ENCODE peak calls at places on chromosomes 13 and 19, in seven cellular contexts. G is heart left ventricle, S is IMR-90, Q is psoas muscle, M is adrenal gland, O is breast epithelium, Y is SJCRH30. J is an unnamed sample.

GRCh38 chr13:99366075-99366987 is 59.1 kb upstream of the GPR183 start:
- DNase-seq in G (no peak), S (no peak), Q (no peak), M (no peak), O (no peak), Y (no peak), J (no peak)

GRCh38 chr13:35882722-35883497 is 248.3 kb downstream of the DCLK1 start:
- DNase-seq in G (no peak), S (peak; percentile 47), Q (no peak), M (no peak), O (no peak), Y (peak; percentile 40), J (no peak)

GRCh38 chr13:46097015-46097414 is 7.8 kb downstream of the CPB2 start:
- DNase-seq in G (no peak), S (no peak), Q (no peak), M (no peak), O (no peak), Y (peak; percentile 59), J (no peak)

GRCh38 chr13:40352385-40352778 is 314.1 kb downstream of the FOXO1 start:
- DNase-seq in G (peak; percentile 79), S (no peak), Q (peak; percentile 77), M (peak; percentile 65), O (no peak), Y (no peak), J (no peak)

GRCh38 chr19:54465367-54466109 is 2.0 kb upstream of the LENG9 start:
- DNase-seq in G (no peak), S (no peak), Q (peak; percentile 19), M (peak; percentile 27), O (no peak), Y (no peak), J (no peak)

GRCh38 chr13:32443111-32443510 is 15.2 kb upstream of the N4BP2L1 start:
- DNase-seq in G (no peak), S (peak; percentile 23), Q (no peak), M (no peak), O (no peak), Y (peak; percentile 28), J (peak; percentile 47)

GRCh38 chr19:33280351-33280921 is 21.9 kb downstream of the CEBPA start:
- DNase-seq in G (no peak), S (no peak), Q (no peak), M (no peak), O (no peak), Y (no peak), J (no peak)

GRCh38 chr13:34358811-34359513 is 541.0 kb downstream of the RFC3 start:
- DNase-seq in G (no peak), S (peak; percentile 72), Q (no peak), M (no peak), O (no peak), Y (no peak), J (no peak)

GRCh38 chr13:103568314-103568713 is 502.1 kb upstream of the SLC10A2 start:
- DNase-seq in G (no peak), S (no peak), Q (no peak), M (no peak), O (no peak), Y (no peak), J (no peak)

GRCh38 chr13:105719861-105720260 is 815.6 kb downstream of the EFNB2 start:
- DNase-seq in G (no peak), S (no peak), Q (no peak), M (no peak), O (no peak), Y (no peak), J (no peak)

GRCh38 chr13:74443623-74444022 is 309.4 kb upstream of the KLF12 start:
- DNase-seq in G (no peak), S (peak; percentile 85), Q (no peak), M (no peak), O (no peak), Y (peak; percentile 8), J (no peak)

GRCh38 chr19:16867211-16867610 is 21.6 kb upstream of the F2RL3 start:
- DNase-seq in G (no peak), S (no peak), Q (no peak), M (peak; percentile 94), O (no peak), Y (no peak), J (no peak)

GRCh38 chr19:49884109-49884508 is 6.6 kb downstream of the TBC1D17 start:
- DNase-seq in G (no peak), S (no peak), Q (no peak), M (no peak), O (no peak), Y (no peak), J (no peak)

GRCh38 chr19:23980805-23981204 is 66.1 kb downstream of the ZNF726 start:
- DNase-seq in G (no peak), S (no peak), Q (no peak), M (no peak), O (no peak), Y (no peak), J (no peak)

GRCh38 chr13:78806457-78806856 is 147.5 kb upstream of the OBI1 start:
- DNase-seq in G (no peak), S (no peak), Q (no peak), M (no peak), O (no peak), Y (peak; percentile 55), J (no peak)

GRCh38 chr13:31765441-31765840 is 26.1 kb downstream of the RXFP2 start:
- DNase-seq in G (no peak), S (peak; percentile 89), Q (no peak), M (no peak), O (no peak), Y (no peak), J (no peak)

GRCh38 chr19:33143897-33144405 is 12.0 kb downstream of the WDR88 start:
- DNase-seq in G (peak; percentile 65), S (peak; percentile 42), Q (peak; percentile 64), M (peak; percentile 40), O (peak; percentile 63), Y (peak; percentile 77), J (peak; percentile 41)

GRCh38 chr19:38401148-38401547 is 1.7 kb upstream of the FAM98C start:
- DNase-seq in G (no peak), S (peak; percentile 50), Q (no peak), M (no peak), O (no peak), Y (no peak), J (no peak)

GRCh38 chr19:44577566-44577874 is 35.8 kb upstream of the IGSF23 start:
- DNase-seq in G (no peak), S (no peak), Q (no peak), M (no peak), O (no peak), Y (no peak), J (no peak)

GRCh38 chr19:52936958-52937334 is 13.7 kb upstream of the ZNF888 start:
- DNase-seq in G (no peak), S (no peak), Q (no peak), M (no peak), O (no peak), Y (no peak), J (no peak)

GRCh38 chr19:29255006-29255405 is 42.1 kb upstream of the UQCRFS1 start:
- DNase-seq in G (no peak), S (no peak), Q (no peak), M (no peak), O (no peak), Y (no peak), J (no peak)

GRCh38 chr13:51666316-51666715 is 82.1 kb downstream of the WDFY2 start:
- DNase-seq in G (no peak), S (no peak), Q (no peak), M (no peak), O (no peak), Y (peak; percentile 40), J (no peak)

GRCh38 chr13:27200413-27201066 is 28.9 kb upstream of the USP12 start:
- DNase-seq in G (no peak), S (no peak), Q (no peak), M (no peak), O (no peak), Y (no peak), J (no peak)

GRCh38 chr13:24220086-24220703 is 59.7 kb downstream of the SPATA13 start:
- DNase-seq in G (peak; percentile 30), S (peak; percentile 88), Q (no peak), M (peak; percentile 63), O (no peak), Y (peak; percentile 93), J (peak; percentile 66)

GRCh38 chr13:20702945-20703784 is at the start of gene IL17D:
- DNase-seq in G (no peak), S (no peak), Q (peak; percentile 33), M (no peak), O (no peak), Y (peak; percentile 52), J (peak; percentile 29)

GRCh38 chr13:29539866-29540265 is 55.6 kb downstream of the SLC7A1 start:
- DNase-seq in G (no peak), S (no peak), Q (no peak), M (no peak), O (no peak), Y (no peak), J (no peak)

GRCh38 chr13:29540334-29540733 is 55.2 kb downstream of the SLC7A1 start:
- DNase-seq in G (no peak), S (no peak), Q (no peak), M (no peak), O (no peak), Y (no peak), J (no peak)

GRCh38 chr13:29536853-29537252 is 58.6 kb downstream of the SLC7A1 start:
- DNase-seq in G (no peak), S (no peak), Q (no peak), M (no peak), O (no peak), Y (no peak), J (no peak)

GRCh38 chr13:29537736-29538624 is 57.5 kb downstream of the SLC7A1 start:
- DNase-seq in G (no peak), S (no peak), Q (no peak), M (no peak), O (no peak), Y (no peak), J (no peak)

GRCh38 chr13:29538625-29538976 is 56.9 kb downstream of the SLC7A1 start:
- DNase-seq in G (no peak), S (no peak), Q (no peak), M (no peak), O (no peak), Y (no peak), J (no peak)
- H3K27ac ChIP-seq in G (peak overlapping the region; percentile 21), S (no peak overlapping the region), Q (no peak overlapping the region), M (no peak overlapping the region), O (no peak overlapping the region), Y (no peak overlapping the region), J (no peak overlapping the region)

GRCh38 chr19:652467-653389 is 10.3 kb downstream of the RNF126 start:
- DNase-seq in G (peak; percentile 24), S (no peak), Q (no peak), M (no peak), O (no peak), Y (no peak), J (no peak)
- H3K27ac ChIP-seq in G (no peak overlapping the region), S (no peak overlapping the region), Q (no peak overlapping the region), M (no peak overlapping the region), O (no peak overlapping the region), Y (no peak overlapping the region), J (no peak overlapping the region)

GRCh38 chr13:114049026-114049425 is 75.2 kb upstream of the C13orf46 start:
- DNase-seq in G (peak; percentile 22), S (no peak), Q (no peak), M (no peak), O (no peak), Y (no peak), J (peak; percentile 48)
- H3K27ac ChIP-seq in G (no peak overlapping the region), S (no peak overlapping the region), Q (no peak overlapping the region), M (no peak overlapping the region), O (peak overlapping the region; percentile 32), Y (no peak overlapping the region), J (no peak overlapping the region)

DNA sequence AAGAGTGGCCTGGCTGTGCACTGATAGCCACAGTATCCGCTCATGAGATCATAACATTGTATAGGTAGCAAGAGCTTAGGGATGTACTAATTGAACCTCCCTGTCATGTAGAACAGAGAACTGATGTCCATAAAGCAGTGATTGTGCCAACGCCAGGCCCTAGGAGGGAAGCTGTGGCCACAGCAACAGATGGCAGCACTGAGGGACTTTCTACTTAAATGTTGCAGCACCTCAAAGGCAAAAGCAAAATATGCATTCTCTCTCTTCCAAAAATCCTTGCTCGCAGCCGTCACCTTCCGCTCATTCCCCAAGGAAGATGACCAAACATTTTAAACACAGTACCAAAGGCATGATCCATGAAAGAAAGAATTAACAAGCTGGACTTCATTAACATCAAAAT is 32.3 kb downstream of the COL4A1 start:
- DNase-seq in G (no peak), S (no peak), Q (no peak), M (no peak), O (no peak), Y (no peak), J (no peak)
- H3K27ac ChIP-seq in G (peak overlapping the region; percentile 71), S (no peak overlapping the region), Q (no peak overlapping the region), M (peak overlapping the region; percentile 70), O (no peak overlapping the region), Y (no peak overlapping the region), J (no peak overlapping the region)